ENCODE peak calls at places on chromosomes 13 and 19, in ten cellular contexts. One of them, this sample, is unnamed.

GRCh38 chr19:48815870-48816501 is 5.2 kb upstream of the BCAT2 start:
- DNase-seq in brain pericyte: no peak
- DNase-seq in stimulated activated CD8-positive, alpha-beta memory T cell treated with anti-CD3 and anti-CD28 coated beads, Interleukin-15, amount 100 ng/mL, for 1 hour: no peak
- DNase-seq in activated B cell treated with CpG ODN at 0.5 μM for 24 hours: no peak
- DNase-seq in CD8-positive, alpha-beta T cell: no peak
- DNase-seq in activated T-cell treated with anti-CD3 and anti-CD28 coated beads for 1 hour: no peak
- DNase-seq in MV-4-11: no peak
- DNase-seq in HuH-7.5: peak
- DNase-seq in mucosa of gallbladder: no peak
- DNase-seq in AG09319: no peak
- DNase-seq in this sample: peak

GRCh38 chr19:19475845-19476828 is 39.2 kb downstream of the TSSK6 start:
- DNase-seq in activated T-cell treated with anti-CD3 and anti-CD28 coated beads for 1 hour: no peak
- DNase-seq in brain pericyte: no peak
- DNase-seq in AG09319: no peak
- DNase-seq in CD8-positive, alpha-beta T cell: no peak
- DNase-seq in activated B cell treated with CpG ODN at 0.5 μM for 24 hours: no peak
- DNase-seq in MV-4-11: peak
- DNase-seq in HuH-7.5: no peak
- DNase-seq in mucosa of gallbladder: no peak
- DNase-seq in stimulated activated CD8-positive, alpha-beta memory T cell treated with anti-CD3 and anti-CD28 coated beads, Interleukin-15, amount 100 ng/mL, for 1 hour: no peak
- DNase-seq in this sample: no peak

GRCh38 chr19:18364826-18365528 is 21.0 kb upstream of the GDF15 start:
- DNase-seq in AG09319: peak
- DNase-seq in activated T-cell treated with anti-CD3 and anti-CD28 coated beads for 1 hour: no peak
- DNase-seq in activated B cell treated with CpG ODN at 0.5 μM for 24 hours: no peak
- DNase-seq in mucosa of gallbladder: peak
- DNase-seq in HuH-7.5: peak
- DNase-seq in brain pericyte: peak
- DNase-seq in CD8-positive, alpha-beta T cell: no peak
- DNase-seq in MV-4-11: peak
- DNase-seq in stimulated activated CD8-positive, alpha-beta memory T cell treated with anti-CD3 and anti-CD28 coated beads, Interleukin-15, amount 100 ng/mL, for 1 hour: no peak
- DNase-seq in this sample: peak

GRCh38 chr13:23159205-23159586 is 21.6 kb upstream of the SGCG start:
- DNase-seq in brain pericyte: no peak
- DNase-seq in MV-4-11: peak
- DNase-seq in mucosa of gallbladder: no peak
- DNase-seq in stimulated activated CD8-positive, alpha-beta memory T cell treated with anti-CD3 and anti-CD28 coated beads, Interleukin-15, amount 100 ng/mL, for 1 hour: no peak
- DNase-seq in AG09319: no peak
- DNase-seq in activated T-cell treated with anti-CD3 and anti-CD28 coated beads for 1 hour: no peak
- DNase-seq in CD8-positive, alpha-beta T cell: no peak
- DNase-seq in activated B cell treated with CpG ODN at 0.5 μM for 24 hours: no peak
- DNase-seq in HuH-7.5: no peak
- DNase-seq in this sample: peak

GRCh38 chr13:20945952-20946383 is 43.4 kb upstream of the XPO4 start:
- DNase-seq in stimulated activated CD8-positive, alpha-beta memory T cell treated with anti-CD3 and anti-CD28 coated beads, Interleukin-15, amount 100 ng/mL, for 1 hour: no peak
- DNase-seq in AG09319: no peak
- DNase-seq in HuH-7.5: no peak
- DNase-seq in activated B cell treated with CpG ODN at 0.5 μM for 24 hours: no peak
- DNase-seq in CD8-positive, alpha-beta T cell: no peak
- DNase-seq in activated T-cell treated with anti-CD3 and anti-CD28 coated beads for 1 hour: no peak
- DNase-seq in brain pericyte: no peak
- DNase-seq in MV-4-11: peak
- DNase-seq in mucosa of gallbladder: peak
- DNase-seq in this sample: no peak

GRCh38 chr19:17671906-17672305 is 16.2 kb downstream of the UNC13A start:
- DNase-seq in activated T-cell treated with anti-CD3 and anti-CD28 coated beads for 1 hour: no peak
- DNase-seq in activated B cell treated with CpG ODN at 0.5 μM for 24 hours: no peak
- DNase-seq in brain pericyte: no peak
- DNase-seq in CD8-positive, alpha-beta T cell: no peak
- DNase-seq in mucosa of gallbladder: no peak
- DNase-seq in MV-4-11: peak
- DNase-seq in HuH-7.5: no peak
- DNase-seq in stimulated activated CD8-positive, alpha-beta memory T cell treated with anti-CD3 and anti-CD28 coated beads, Interleukin-15, amount 100 ng/mL, for 1 hour: no peak
- DNase-seq in AG09319: no peak
- DNase-seq in this sample: peak

GRCh38 chr13:109941221-109941620 is 154.8 kb upstream of the IRS2 start:
- DNase-seq in AG09319: no peak
- DNase-seq in brain pericyte: no peak
- DNase-seq in HuH-7.5: no peak
- DNase-seq in stimulated activated CD8-positive, alpha-beta memory T cell treated with anti-CD3 and anti-CD28 coated beads, Interleukin-15, amount 100 ng/mL, for 1 hour: no peak
- DNase-seq in MV-4-11: no peak
- DNase-seq in CD8-positive, alpha-beta T cell: no peak
- DNase-seq in activated B cell treated with CpG ODN at 0.5 μM for 24 hours: no peak
- DNase-seq in mucosa of gallbladder: no peak
- DNase-seq in activated T-cell treated with anti-CD3 and anti-CD28 coated beads for 1 hour: no peak
- DNase-seq in this sample: no peak

GRCh38 chr13:73466561-73466960 is 407.8 kb downstream of the KLF5 start:
- DNase-seq in activated B cell treated with CpG ODN at 0.5 μM for 24 hours: no peak
- DNase-seq in mucosa of gallbladder: no peak
- DNase-seq in AG09319: no peak
- DNase-seq in brain pericyte: no peak
- DNase-seq in stimulated activated CD8-positive, alpha-beta memory T cell treated with anti-CD3 and anti-CD28 coated beads, Interleukin-15, amount 100 ng/mL, for 1 hour: no peak
- DNase-seq in CD8-positive, alpha-beta T cell: no peak
- DNase-seq in HuH-7.5: no peak
- DNase-seq in activated T-cell treated with anti-CD3 and anti-CD28 coated beads for 1 hour: no peak
- DNase-seq in MV-4-11: no peak
- DNase-seq in this sample: no peak

GRCh38 chr13:103539265-103539664 is 473.0 kb upstream of the SLC10A2 start:
- DNase-seq in stimulated activated CD8-positive, alpha-beta memory T cell treated with anti-CD3 and anti-CD28 coated beads, Interleukin-15, amount 100 ng/mL, for 1 hour: no peak
- DNase-seq in brain pericyte: no peak
- DNase-seq in CD8-positive, alpha-beta T cell: no peak
- DNase-seq in MV-4-11: no peak
- DNase-seq in mucosa of gallbladder: no peak
- DNase-seq in HuH-7.5: no peak
- DNase-seq in activated B cell treated with CpG ODN at 0.5 μM for 24 hours: no peak
- DNase-seq in activated T-cell treated with anti-CD3 and anti-CD28 coated beads for 1 hour: no peak
- DNase-seq in AG09319: no peak
- DNase-seq in this sample: peak

GRCh38 chr13:112962396-112962795 is 6.6 kb upstream of the MCF2L start:
- DNase-seq in brain pericyte: no peak
- DNase-seq in stimulated activated CD8-positive, alpha-beta memory T cell treated with anti-CD3 and anti-CD28 coated beads, Interleukin-15, amount 100 ng/mL, for 1 hour: no peak
- DNase-seq in AG09319: no peak
- DNase-seq in CD8-positive, alpha-beta T cell: no peak
- DNase-seq in activated B cell treated with CpG ODN at 0.5 μM for 24 hours: no peak
- DNase-seq in activated T-cell treated with anti-CD3 and anti-CD28 coated beads for 1 hour: no peak
- DNase-seq in mucosa of gallbladder: no peak
- DNase-seq in HuH-7.5: no peak
- DNase-seq in MV-4-11: no peak
- DNase-seq in this sample: no peak

GRCh38 chr19:42546831-42547500 is 18.7 kb upstream of the CEACAM1 start:
- DNase-seq in MV-4-11: no peak
- DNase-seq in activated T-cell treated with anti-CD3 and anti-CD28 coated beads for 1 hour: no peak
- DNase-seq in AG09319: no peak
- DNase-seq in mucosa of gallbladder: no peak
- DNase-seq in CD8-positive, alpha-beta T cell: no peak
- DNase-seq in HuH-7.5: no peak
- DNase-seq in brain pericyte: no peak
- DNase-seq in activated B cell treated with CpG ODN at 0.5 μM for 24 hours: no peak
- DNase-seq in stimulated activated CD8-positive, alpha-beta memory T cell treated with anti-CD3 and anti-CD28 coated beads, Interleukin-15, amount 100 ng/mL, for 1 hour: no peak
- DNase-seq in this sample: no peak

GRCh38 chr13:109180905-109181425 is 551.6 kb downstream of the MYO16 start:
- DNase-seq in activated B cell treated with CpG ODN at 0.5 μM for 24 hours: no peak
- DNase-seq in activated T-cell treated with anti-CD3 and anti-CD28 coated beads for 1 hour: no peak
- DNase-seq in MV-4-11: no peak
- DNase-seq in AG09319: peak
- DNase-seq in HuH-7.5: no peak
- DNase-seq in mucosa of gallbladder: no peak
- DNase-seq in brain pericyte: peak
- DNase-seq in stimulated activated CD8-positive, alpha-beta memory T cell treated with anti-CD3 and anti-CD28 coated beads, Interleukin-15, amount 100 ng/mL, for 1 hour: no peak
- DNase-seq in CD8-positive, alpha-beta T cell: no peak
- DNase-seq in this sample: no peak

GRCh38 chr13:40059540-40060232 is 404.2 kb downstream of the COG6 start:
- DNase-seq in MV-4-11: no peak
- DNase-seq in HuH-7.5: no peak
- DNase-seq in brain pericyte: no peak
- DNase-seq in activated T-cell treated with anti-CD3 and anti-CD28 coated beads for 1 hour: no peak
- DNase-seq in stimulated activated CD8-positive, alpha-beta memory T cell treated with anti-CD3 and anti-CD28 coated beads, Interleukin-15, amount 100 ng/mL, for 1 hour: no peak
- DNase-seq in CD8-positive, alpha-beta T cell: no peak
- DNase-seq in activated B cell treated with CpG ODN at 0.5 μM for 24 hours: no peak
- DNase-seq in mucosa of gallbladder: no peak
- DNase-seq in AG09319: no peak
- DNase-seq in this sample: no peak

GRCh38 chr13:30192320-30193093 is 114.8 kb downstream of the KATNAL1 start:
- DNase-seq in activated T-cell treated with anti-CD3 and anti-CD28 coated beads for 1 hour: no peak
- DNase-seq in brain pericyte: peak
- DNase-seq in CD8-positive, alpha-beta T cell: no peak
- DNase-seq in MV-4-11: no peak
- DNase-seq in activated B cell treated with CpG ODN at 0.5 μM for 24 hours: no peak
- DNase-seq in stimulated activated CD8-positive, alpha-beta memory T cell treated with anti-CD3 and anti-CD28 coated beads, Interleukin-15, amount 100 ng/mL, for 1 hour: no peak
- DNase-seq in AG09319: no peak
- DNase-seq in HuH-7.5: no peak
- DNase-seq in mucosa of gallbladder: no peak
- DNase-seq in this sample: no peak

GRCh38 chr13:94579063-94579462 is 16.9 kb downstream of the TGDS start:
- DNase-seq in MV-4-11: no peak
- DNase-seq in stimulated activated CD8-positive, alpha-beta memory T cell treated with anti-CD3 and anti-CD28 coated beads, Interleukin-15, amount 100 ng/mL, for 1 hour: no peak
- DNase-seq in mucosa of gallbladder: no peak
- DNase-seq in brain pericyte: no peak
- DNase-seq in activated T-cell treated with anti-CD3 and anti-CD28 coated beads for 1 hour: no peak
- DNase-seq in AG09319: no peak
- DNase-seq in activated B cell treated with CpG ODN at 0.5 μM for 24 hours: no peak
- DNase-seq in CD8-positive, alpha-beta T cell: no peak
- DNase-seq in HuH-7.5: no peak
- DNase-seq in this sample: no peak

GRCh38 chr19:41641879-41642485 is 15.1 kb upstream of the CEACAM4 start:
- DNase-seq in mucosa of gallbladder: peak
- DNase-seq in HuH-7.5: peak
- DNase-seq in AG09319: peak
- DNase-seq in activated B cell treated with CpG ODN at 0.5 μM for 24 hours: no peak
- DNase-seq in CD8-positive, alpha-beta T cell: peak
- DNase-seq in stimulated activated CD8-positive, alpha-beta memory T cell treated with anti-CD3 and anti-CD28 coated beads, Interleukin-15, amount 100 ng/mL, for 1 hour: peak
- DNase-seq in MV-4-11: peak
- DNase-seq in activated T-cell treated with anti-CD3 and anti-CD28 coated beads for 1 hour: peak
- DNase-seq in brain pericyte: no peak
- DNase-seq in this sample: peak

GRCh38 chr13:96994030-96994848 is at the start of gene OXGR1:
- DNase-seq in mucosa of gallbladder: no peak
- DNase-seq in CD8-positive, alpha-beta T cell: no peak
- DNase-seq in HuH-7.5: no peak
- DNase-seq in activated T-cell treated with anti-CD3 and anti-CD28 coated beads for 1 hour: no peak
- DNase-seq in stimulated activated CD8-positive, alpha-beta memory T cell treated with anti-CD3 and anti-CD28 coated beads, Interleukin-15, amount 100 ng/mL, for 1 hour: no peak
- DNase-seq in AG09319: no peak
- DNase-seq in activated B cell treated with CpG ODN at 0.5 μM for 24 hours: no peak
- DNase-seq in brain pericyte: no peak
- DNase-seq in MV-4-11: no peak
- DNase-seq in this sample: no peak

GRCh38 chr19:50514346-50515167 is 844 bp upstream of the ASPDH start:
- DNase-seq in AG09319: no peak
- DNase-seq in mucosa of gallbladder: no peak
- DNase-seq in stimulated activated CD8-positive, alpha-beta memory T cell treated with anti-CD3 and anti-CD28 coated beads, Interleukin-15, amount 100 ng/mL, for 1 hour: no peak
- DNase-seq in brain pericyte: no peak
- DNase-seq in activated T-cell treated with anti-CD3 and anti-CD28 coated beads for 1 hour: no peak
- DNase-seq in MV-4-11: no peak
- DNase-seq in activated B cell treated with CpG ODN at 0.5 μM for 24 hours: no peak
- DNase-seq in HuH-7.5: no peak
- DNase-seq in CD8-positive, alpha-beta T cell: no peak
- DNase-seq in this sample: no peak

GRCh38 chr13:59951011-59951410 is 212.7 kb downstream of the DIAPH3 start:
- DNase-seq in activated T-cell treated with anti-CD3 and anti-CD28 coated beads for 1 hour: no peak
- DNase-seq in mucosa of gallbladder: no peak
- DNase-seq in activated B cell treated with CpG ODN at 0.5 μM for 24 hours: no peak
- DNase-seq in CD8-positive, alpha-beta T cell: no peak
- DNase-seq in stimulated activated CD8-positive, alpha-beta memory T cell treated with anti-CD3 and anti-CD28 coated beads, Interleukin-15, amount 100 ng/mL, for 1 hour: no peak
- DNase-seq in MV-4-11: no peak
- DNase-seq in HuH-7.5: no peak
- DNase-seq in brain pericyte: no peak
- DNase-seq in AG09319: no peak
- DNase-seq in this sample: no peak

GRCh38 chr19:39870171-39870971 is 24.2 kb upstream of the FBL start:
- DNase-seq in MV-4-11: no peak
- DNase-seq in activated T-cell treated with anti-CD3 and anti-CD28 coated beads for 1 hour: no peak
- DNase-seq in brain pericyte: no peak
- DNase-seq in mucosa of gallbladder: no peak
- DNase-seq in activated B cell treated with CpG ODN at 0.5 μM for 24 hours: no peak
- DNase-seq in AG09319: no peak
- DNase-seq in CD8-positive, alpha-beta T cell: no peak
- DNase-seq in HuH-7.5: no peak
- DNase-seq in stimulated activated CD8-positive, alpha-beta memory T cell treated with anti-CD3 and anti-CD28 coated beads, Interleukin-15, amount 100 ng/mL, for 1 hour: no peak
- DNase-seq in this sample: no peak

GRCh38 chr13:50080158-50080855 is 65.1 kb downstream of the KCNRG start:
- DNase-seq in HuH-7.5: no peak
- DNase-seq in stimulated activated CD8-positive, alpha-beta memory T cell treated with anti-CD3 and anti-CD28 coated beads, Interleukin-15, amount 100 ng/mL, for 1 hour: no peak
- DNase-seq in MV-4-11: peak
- DNase-seq in activated T-cell treated with anti-CD3 and anti-CD28 coated beads for 1 hour: peak
- DNase-seq in activated B cell treated with CpG ODN at 0.5 μM for 24 hours: peak
- DNase-seq in brain pericyte: no peak
- DNase-seq in CD8-positive, alpha-beta T cell: peak
- DNase-seq in AG09319: no peak
- DNase-seq in mucosa of gallbladder: no peak
- DNase-seq in this sample: peak

GRCh38 chr19:35846038-35846668 is 6.2 kb downstream of the NPHS1 start:
- DNase-seq in HuH-7.5: no peak
- DNase-seq in mucosa of gallbladder: no peak
- DNase-seq in MV-4-11: no peak
- DNase-seq in activated B cell treated with CpG ODN at 0.5 μM for 24 hours: no peak
- DNase-seq in brain pericyte: no peak
- DNase-seq in CD8-positive, alpha-beta T cell: no peak
- DNase-seq in stimulated activated CD8-positive, alpha-beta memory T cell treated with anti-CD3 and anti-CD28 coated beads, Interleukin-15, amount 100 ng/mL, for 1 hour: no peak
- DNase-seq in AG09319: no peak
- DNase-seq in activated T-cell treated with anti-CD3 and anti-CD28 coated beads for 1 hour: no peak
- DNase-seq in this sample: no peak

GRCh38 chr19:33396701-33397535 is 23.4 kb downstream of the CEBPG start:
- DNase-seq in AG09319: no peak
- DNase-seq in activated T-cell treated with anti-CD3 and anti-CD28 coated beads for 1 hour: no peak
- DNase-seq in MV-4-11: no peak
- DNase-seq in stimulated activated CD8-positive, alpha-beta memory T cell treated with anti-CD3 and anti-CD28 coated beads, Interleukin-15, amount 100 ng/mL, for 1 hour: no peak
- DNase-seq in CD8-positive, alpha-beta T cell: no peak
- DNase-seq in mucosa of gallbladder: no peak
- DNase-seq in activated B cell treated with CpG ODN at 0.5 μM for 24 hours: no peak
- DNase-seq in brain pericyte: peak
- DNase-seq in HuH-7.5: peak
- DNase-seq in this sample: no peak

GRCh38 chr13:113833111-113833830 is 30.6 kb downstream of the GAS6 start:
- DNase-seq in activated B cell treated with CpG ODN at 0.5 μM for 24 hours: no peak
- DNase-seq in AG09319: no peak
- DNase-seq in stimulated activated CD8-positive, alpha-beta memory T cell treated with anti-CD3 and anti-CD28 coated beads, Interleukin-15, amount 100 ng/mL, for 1 hour: no peak
- DNase-seq in brain pericyte: no peak
- DNase-seq in CD8-positive, alpha-beta T cell: no peak
- DNase-seq in activated T-cell treated with anti-CD3 and anti-CD28 coated beads for 1 hour: no peak
- DNase-seq in mucosa of gallbladder: no peak
- DNase-seq in MV-4-11: no peak
- DNase-seq in HuH-7.5: no peak
- DNase-seq in this sample: no peak

GRCh38 chr13:101941095-101941777 is 460.6 kb downstream of the FGF14 start:
- DNase-seq in activated T-cell treated with anti-CD3 and anti-CD28 coated beads for 1 hour: no peak
- DNase-seq in brain pericyte: no peak
- DNase-seq in MV-4-11: no peak
- DNase-seq in stimulated activated CD8-positive, alpha-beta memory T cell treated with anti-CD3 and anti-CD28 coated beads, Interleukin-15, amount 100 ng/mL, for 1 hour: no peak
- DNase-seq in activated B cell treated with CpG ODN at 0.5 μM for 24 hours: no peak
- DNase-seq in AG09319: no peak
- DNase-seq in HuH-7.5: no peak
- DNase-seq in mucosa of gallbladder: no peak
- DNase-seq in CD8-positive, alpha-beta T cell: no peak
- DNase-seq in this sample: peak

GRCh38 chr19:13281567-13282291 is 131.5 kb downstream of the IER2 start:
- DNase-seq in activated T-cell treated with anti-CD3 and anti-CD28 coated beads for 1 hour: no peak
- DNase-seq in mucosa of gallbladder: no peak
- DNase-seq in activated B cell treated with CpG ODN at 0.5 μM for 24 hours: no peak
- DNase-seq in MV-4-11: no peak
- DNase-seq in AG09319: no peak
- DNase-seq in stimulated activated CD8-positive, alpha-beta memory T cell treated with anti-CD3 and anti-CD28 coated beads, Interleukin-15, amount 100 ng/mL, for 1 hour: no peak
- DNase-seq in CD8-positive, alpha-beta T cell: no peak
- DNase-seq in brain pericyte: no peak
- DNase-seq in HuH-7.5: no peak
- DNase-seq in this sample: no peak

GRCh38 chr13:76884167-76884566 is 2.0 kb downstream of the KCTD12 start:
- DNase-seq in mucosa of gallbladder: no peak
- DNase-seq in AG09319: no peak
- DNase-seq in CD8-positive, alpha-beta T cell: no peak
- DNase-seq in stimulated activated CD8-positive, alpha-beta memory T cell treated with anti-CD3 and anti-CD28 coated beads, Interleukin-15, amount 100 ng/mL, for 1 hour: no peak
- DNase-seq in HuH-7.5: no peak
- DNase-seq in brain pericyte: no peak
- DNase-seq in activated T-cell treated with anti-CD3 and anti-CD28 coated beads for 1 hour: no peak
- DNase-seq in MV-4-11: no peak
- DNase-seq in activated B cell treated with CpG ODN at 0.5 μM for 24 hours: no peak
- DNase-seq in this sample: peak

GRCh38 chr13:36135876-36136275 is 4.7 kb upstream of the DCLK1 start:
- DNase-seq in MV-4-11: no peak
- DNase-seq in AG09319: no peak
- DNase-seq in stimulated activated CD8-positive, alpha-beta memory T cell treated with anti-CD3 and anti-CD28 coated beads, Interleukin-15, amount 100 ng/mL, for 1 hour: no peak
- DNase-seq in activated B cell treated with CpG ODN at 0.5 μM for 24 hours: no peak
- DNase-seq in HuH-7.5: no peak
- DNase-seq in activated T-cell treated with anti-CD3 and anti-CD28 coated beads for 1 hour: no peak
- DNase-seq in brain pericyte: no peak
- DNase-seq in mucosa of gallbladder: no peak
- DNase-seq in CD8-positive, alpha-beta T cell: no peak
- DNase-seq in this sample: no peak

This sample was measured in NAMALWA.